ENCODE peak calls at places on chromosomes 4 and X, in five cellular contexts. X is kidney epithelial cell, A is HS-5, G is PC-9, U is DMS79. O is an unnamed sample.

GRCh38 chr4:91990726-91991125 is 313.0 kb upstream of the GRID2 start:
- DNase-seq in X (no peak), A (no peak), G (no peak), U (no peak), O (no peak)

GRCh38 chrX:103886624-103887023 is 54.6 kb upstream of the RAB9B start:
- DNase-seq in G (no peak), X (no peak), U (no peak), A (no peak), O (no peak)

GRCh38 chrX:134745636-134746378 is 87.5 kb upstream of the PLAC1 start:
- DNase-seq in X (no peak), A (no peak), U (no peak), G (no peak), O (no peak)

GRCh38 chr4:149961876-149962597 is 116.2 kb upstream of the DCLK2 start:
- DNase-seq in U (no peak), A (no peak), X (peak), G (no peak), O (peak)

GRCh38 chr4:52659722-52660261 is 691 bp upstream of the USP46 start:
- DNase-seq in U (no peak), A (no peak), G (no peak), X (no peak), O (no peak)

GRCh38 chr4:2811830-2812599 is 19.1 kb downstream of the SH3BP2 start:
- DNase-seq in G (no peak), X (peak), U (no peak), A (peak), O (no peak)

GRCh38 chr4:865572-865971 is 39.6 kb upstream of the CPLX1 start:
- DNase-seq in A (no peak), X (no peak), U (no peak), G (no peak), O (no peak)

GRCh38 chrX:114462266-114462665 is 121.6 kb upstream of the HTR2C start:
- DNase-seq in A (no peak), G (no peak), X (no peak), U (no peak), O (no peak)

GRCh38 chrX:107672955-107673378 is 44.7 kb downstream of the PRPS1 start:
- DNase-seq in A (no peak), U (no peak), G (peak), X (no peak), O (peak)

GRCh38 chr4:16082424-16083216 is 1.2 kb downstream of the PROM1 start:
- DNase-seq in U (no peak), A (no peak), G (no peak), X (no peak), O (no peak)

GRCh38 chrX:135194684-135195083 is 23.5 kb upstream of the CT55 start:
- DNase-seq in U (no peak), X (no peak), G (no peak), A (no peak), O (no peak)

GRCh38 chr4:113270520-113271319 is 221.3 kb downstream of the ANK2 start:
- DNase-seq in A (no peak), X (no peak), U (no peak), G (no peak), O (no peak)

GRCh38 chrX:18537068-18537467 is 111.7 kb downstream of the CDKL5 start:
- DNase-seq in U (no peak), A (no peak), X (no peak), G (no peak), O (no peak)

GRCh38 chr4:171717231-171717720 is 95.9 kb upstream of the GALNTL6 start:
- DNase-seq in U (no peak), A (no peak), G (no peak), X (no peak), O (no peak)

GRCh38 chr4:151824647-151825046 is 63.8 kb upstream of the GATB start:
- DNase-seq in A (no peak), U (no peak), G (no peak), X (no peak), O (no peak)

GRCh38 chr4:119833611-119834010 is 205.0 kb upstream of the PDE5A start:
- DNase-seq in X (no peak), A (no peak), U (no peak), G (no peak), O (peak)

GRCh38 chr4:184265566-184266351 is 48.1 kb upstream of the ENPP6 start:
- DNase-seq in G (peak), A (no peak), U (no peak), X (no peak), O (peak)

GRCh38 chr4:21517460-21517859 is 431.1 kb downstream of the KCNIP4 start:
- DNase-seq in G (no peak), A (no peak), U (no peak), X (peak), O (no peak)

GRCh38 chr4:29805245-29805644 is 914.9 kb upstream of the PCDH7 start:
- DNase-seq in X (no peak), G (no peak), A (no peak), U (no peak), O (no peak)

GRCh38 chr4:100869266-100869665 is 351.4 kb upstream of the EMCN start:
- DNase-seq in X (no peak), U (no peak), A (no peak), G (no peak), O (no peak)

GRCh38 chr4:37601527-37601926 is 84.6 kb downstream of the RELL1 start:
- DNase-seq in A (peak), G (peak), U (no peak), X (no peak), O (peak)

GRCh38 chrX:150352114-150352513 is 11.0 kb upstream of the MAMLD1 start:
- DNase-seq in U (no peak), G (peak), A (no peak), X (no peak), O (no peak)

O was measured in skeletal muscle cell.